ENCODE peak calls at places on chromosomes 2 and 18, in seven cellular contexts. One of them, this sample, is unnamed.

GRCh38 chr2:27606611-27607010 is 22.2 kb downstream of the CCDC121 start:
- DNase-seq in choroid plexus epithelial cell: peak
- DNase-seq in T-helper 2 cell: no peak
- DNase-seq in dorsolateral prefrontal cortex: no peak
- DNase-seq in myocyte: no peak
- DNase-seq in ACHN: no peak
- DNase-seq in SHP77: no peak
- DNase-seq in this sample: peak

GRCh38 chr18:12884521-12885323 is 685 bp upstream of the PTPN2 start:
- DNase-seq in choroid plexus epithelial cell: peak
- DNase-seq in T-helper 2 cell: no peak
- DNase-seq in dorsolateral prefrontal cortex: no peak
- DNase-seq in myocyte: no peak
- DNase-seq in ACHN: no peak
- DNase-seq in SHP77: no peak
- DNase-seq in this sample: peak

GRCh38 chr18:56353676-56354260 is 284.6 kb downstream of the TXNL1 start:
- DNase-seq in choroid plexus epithelial cell: no peak
- DNase-seq in T-helper 2 cell: no peak
- DNase-seq in dorsolateral prefrontal cortex: no peak
- DNase-seq in myocyte: no peak
- DNase-seq in ACHN: no peak
- DNase-seq in SHP77: no peak
- DNase-seq in this sample: no peak

GRCh38 chr2:31347788-31348187 is 66.8 kb downstream of the XDH start:
- DNase-seq in choroid plexus epithelial cell: peak
- DNase-seq in T-helper 2 cell: no peak
- DNase-seq in dorsolateral prefrontal cortex: no peak
- DNase-seq in myocyte: no peak
- DNase-seq in ACHN: no peak
- DNase-seq in SHP77: no peak
- DNase-seq in this sample: peak

GRCh38 chr18:8208716-8209115 is 400.5 kb upstream of the RAB12 start:
- DNase-seq in choroid plexus epithelial cell: no peak
- DNase-seq in T-helper 2 cell: no peak
- DNase-seq in dorsolateral prefrontal cortex: no peak
- DNase-seq in myocyte: no peak
- DNase-seq in ACHN: no peak
- DNase-seq in SHP77: no peak
- DNase-seq in this sample: no peak

GRCh38 chr2:13996527-13996926 is 636.0 kb upstream of the LRATD1 start:
- DNase-seq in choroid plexus epithelial cell: no peak
- DNase-seq in T-helper 2 cell: no peak
- DNase-seq in dorsolateral prefrontal cortex: no peak
- DNase-seq in myocyte: no peak
- DNase-seq in ACHN: no peak
- DNase-seq in SHP77: no peak
- DNase-seq in this sample: no peak

GRCh38 chr2:101273045-101273444 is 20.4 kb downstream of the CNOT11 start:
- DNase-seq in choroid plexus epithelial cell: no peak
- DNase-seq in T-helper 2 cell: no peak
- DNase-seq in dorsolateral prefrontal cortex: no peak
- DNase-seq in myocyte: no peak
- DNase-seq in ACHN: no peak
- DNase-seq in SHP77: no peak
- DNase-seq in this sample: no peak

GRCh38 chr2:27218614-27219013 is 1.4 kb downstream of the CAD start:
- DNase-seq in choroid plexus epithelial cell: no peak
- DNase-seq in T-helper 2 cell: no peak
- DNase-seq in dorsolateral prefrontal cortex: no peak
- DNase-seq in myocyte: no peak
- DNase-seq in ACHN: no peak
- DNase-seq in SHP77: no peak
- DNase-seq in this sample: no peak